ENCODE peak calls at places on chromosomes 3 and 15, in seven cellular contexts. G is choroid plexus epithelial cell, Z is GM12864, E is fibroblast of lung, B is transverse colon, X is keratinocyte, K is neural progenitor cell. N is an unnamed sample.

GRCh38 chr3:146117406-146118285 is 43.3 kb downstream of the PLOD2 start:
- DNase-seq in G (peak; percentile 83), Z (no peak), E (peak; percentile 92), B (no peak), X (no peak), K (no peak), N (peak; percentile 90)

GRCh38 chr3:192933779-192934456 is 16.3 kb upstream of the MB21D2 start:
- DNase-seq in G (peak; percentile 35), Z (no peak), E (no peak), B (no peak), X (no peak), K (no peak), N (peak; percentile 33)

GRCh38 chr3:194973366-194974000 is 287.8 kb downstream of the FAM43A start:
- DNase-seq in G (no peak), Z (no peak), E (no peak), B (no peak), X (no peak), K (no peak), N (no peak)

GRCh38 chr3:75272708-75273107 is 391.4 kb upstream of the FRG2C start:
- DNase-seq in G (peak; percentile 2), Z (no peak), E (peak; percentile 4), B (no peak), X (no peak), K (no peak), N (peak; percentile 49)

GRCh38 chr3:97692831-97693230 is 71.7 kb upstream of the ARL6 start:
- DNase-seq in G (no peak), Z (no peak), E (no peak), B (no peak), X (no peak), K (no peak), N (no peak)

GRCh38 chr3:58670506-58671125 is 4.0 kb upstream of the FAM3D start:
- DNase-seq in G (no peak), Z (no peak), E (no peak), B (peak; percentile 63), X (no peak), K (no peak), N (no peak)

GRCh38 chr15:68129072-68129471 is 75.0 kb downstream of the PIAS1 start:
- DNase-seq in G (no peak), Z (no peak), E (no peak), B (no peak), X (no peak), K (no peak), N (no peak)

GRCh38 chr3:69906351-69906966 is 93.1 kb upstream of the SAMMSON start:
- DNase-seq in G (no peak), Z (no peak), E (no peak), B (no peak), X (no peak), K (no peak), N (no peak)

GRCh38 chr3:31450345-31450744 is 82.4 kb upstream of the STT3B start:
- DNase-seq in G (no peak), Z (no peak), E (no peak), B (no peak), X (no peak), K (no peak), N (no peak)

GRCh38 chr3:31449318-31449717 is 83.4 kb upstream of the STT3B start:
- DNase-seq in G (no peak), Z (no peak), E (no peak), B (no peak), X (no peak), K (no peak), N (no peak)

GRCh38 chr3:31448882-31449243 is 83.9 kb upstream of the STT3B start:
- DNase-seq in G (no peak), Z (no peak), E (no peak), B (no peak), X (no peak), K (no peak), N (no peak)

GRCh38 chr3:31446411-31446810 is 86.3 kb upstream of the STT3B start:
- DNase-seq in G (no peak), Z (no peak), E (no peak), B (no peak), X (no peak), K (no peak), N (no peak)

DNA sequence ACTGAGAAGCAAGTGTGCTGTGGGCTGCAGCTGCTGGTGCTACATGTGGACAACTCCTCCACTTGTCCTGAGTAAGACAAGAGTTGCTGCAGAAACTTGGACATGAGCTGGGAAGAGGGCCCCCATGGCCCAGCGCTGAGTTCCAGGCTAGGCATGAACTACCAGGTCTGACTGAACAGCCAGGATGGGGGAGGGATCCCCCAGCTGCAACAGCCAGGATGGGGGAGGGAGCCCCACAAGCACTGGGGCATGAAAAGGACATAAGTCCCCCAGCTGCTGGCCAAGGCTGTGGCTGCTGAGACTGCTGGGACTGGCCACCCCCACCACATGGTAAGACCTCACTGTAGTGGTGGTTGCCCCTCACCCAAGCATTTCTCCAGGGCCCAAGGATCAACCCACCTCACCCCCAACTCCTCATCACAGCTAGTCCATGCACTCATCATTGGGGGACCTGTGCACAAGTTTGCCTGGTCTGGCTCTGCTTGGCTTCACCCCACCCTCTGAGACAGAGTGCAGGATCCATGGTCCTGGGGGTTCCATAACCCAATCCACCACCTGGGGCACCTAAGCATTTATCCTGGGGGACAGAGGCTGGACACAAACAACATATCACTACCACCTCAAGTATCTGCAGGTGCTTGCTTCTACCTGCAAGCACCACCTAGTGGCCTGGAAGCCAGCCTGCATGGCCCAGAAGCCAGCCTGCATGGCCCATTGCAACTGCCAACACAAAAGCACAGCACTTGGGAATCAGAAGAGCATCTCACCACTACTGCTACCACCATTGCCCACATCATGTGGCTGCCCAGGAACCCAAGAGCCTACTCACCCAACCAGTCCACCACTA is 84.5 kb upstream of the STT3B start:
- DNase-seq in G (peak; percentile 64), Z (peak; percentile 47), E (no peak), B (peak; percentile 35), X (no peak), K (peak; percentile 48), N (peak; percentile 14)
- TF ChIP-seq CTCF in G (peak; percentile 84), Z (peak; percentile 86), E (peak; percentile 11), B (peak; percentile 54), X (peak; percentile 83), K (peak; percentile 54), N (peak; percentile 63)

GRCh38 chr3:4332574-4332973 is 29.4 kb downstream of the SETMAR start:
- DNase-seq in G (no peak), Z (no peak), E (no peak), B (no peak), X (no peak), K (no peak), N (no peak)

GRCh38 chr3:4332111-4332510 is 28.9 kb downstream of the SETMAR start:
- DNase-seq in G (no peak), Z (no peak), E (no peak), B (no peak), X (no peak), K (no peak), N (no peak)

GRCh38 chr3:4335840-4336579 is 32.8 kb downstream of the SETMAR start:
- DNase-seq in G (no peak), Z (no peak), E (no peak), B (no peak), X (no peak), K (no peak), N (no peak)

GRCh38 chr3:4332991-4333390 is 29.8 kb downstream of the SETMAR start:
- DNase-seq in G (no peak), Z (no peak), E (no peak), B (no peak), X (no peak), K (no peak), N (no peak)

DNA sequence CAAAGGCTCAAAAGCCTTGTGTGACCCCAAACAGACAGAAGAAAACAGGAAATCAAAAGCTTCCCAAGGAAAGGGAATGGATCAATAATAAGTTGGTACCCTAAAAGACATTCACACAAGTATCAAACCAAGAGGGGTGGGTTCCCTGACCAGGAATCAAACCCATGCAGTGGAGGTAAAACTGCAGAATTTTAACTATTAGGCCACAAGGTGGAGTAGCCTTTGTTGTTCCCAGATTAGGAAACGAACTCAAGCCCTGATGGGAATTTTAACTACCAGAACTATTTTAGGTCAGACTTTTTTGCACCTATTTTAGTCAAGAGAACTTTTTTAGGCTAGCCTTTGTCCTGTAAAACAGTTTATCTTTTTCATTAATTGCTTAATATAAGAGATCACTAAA is 31.4 kb downstream of the SETMAR start:
- DNase-seq in G (no peak), Z (no peak), E (no peak), B (no peak), X (no peak), K (no peak), N (no peak)
- TF ChIP-seq CTCF in G (peak; percentile 17), Z (no peak), E (no peak), B (no peak), X (no peak), K (peak; percentile 27), N (peak; percentile 17)

DNA sequence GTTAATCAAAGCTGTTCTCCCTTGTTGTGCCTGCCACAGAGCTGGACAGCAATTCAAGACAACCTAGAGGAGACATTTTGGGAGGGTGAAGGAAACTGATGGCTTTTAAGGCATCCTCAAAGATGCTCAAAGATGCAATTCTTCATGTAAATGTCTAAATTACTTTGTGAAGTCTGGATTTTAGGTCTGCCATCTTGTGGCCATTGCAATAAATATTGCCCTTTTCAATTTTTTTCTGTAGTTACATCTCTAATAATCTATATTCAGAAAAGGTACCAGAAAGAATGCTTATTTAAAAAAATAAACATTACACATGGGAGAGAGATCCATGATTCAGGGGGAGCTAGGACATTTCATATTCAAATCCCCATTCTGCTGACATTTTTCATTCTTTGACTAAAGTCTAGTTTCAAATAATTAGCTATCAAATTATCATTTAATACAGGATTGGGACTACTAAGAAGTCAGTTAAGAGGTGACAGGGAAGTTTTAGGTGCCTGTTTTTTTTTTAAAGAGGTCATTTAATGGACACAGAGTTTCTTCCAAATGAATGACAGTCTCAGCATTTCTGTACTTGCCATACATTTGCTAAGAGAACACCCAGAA is 259.8 kb upstream of the WNT5A start:
- DNase-seq in G (peak; percentile 53), Z (no peak), E (peak; percentile 51), B (no peak), X (no peak), K (no peak), N (peak; percentile 22)
- TF ChIP-seq CTCF in G (peak; percentile 53), Z (peak; percentile 36), E (peak; percentile 41), B (peak; percentile 39), X (peak; percentile 19), K (peak; percentile 57), N (peak; percentile 49)

GRCh38 chr3:132253262-132253878 is 63.8 kb upstream of the ACP3 start:
- DNase-seq in G (peak; percentile 89), Z (no peak), E (peak; percentile 86), B (peak; percentile 16), X (no peak), K (peak; percentile 71), N (peak; percentile 78)

GRCh38 chr3:132261501-132261900 is 55.7 kb upstream of the ACP3 start:
- DNase-seq in G (no peak), Z (no peak), E (no peak), B (no peak), X (no peak), K (no peak), N (no peak)

GRCh38 chr3:132254076-132254755 is 63.0 kb upstream of the ACP3 start:
- DNase-seq in G (peak; percentile 11), Z (no peak), E (peak; percentile 5), B (no peak), X (no peak), K (no peak), N (peak; percentile 46)

GRCh38 chr3:132255041-132255745 is 62.0 kb upstream of the ACP3 start:
- DNase-seq in G (peak; percentile 72), Z (no peak), E (peak; percentile 75), B (no peak), X (peak; percentile 30), K (no peak), N (peak; percentile 63)

DNA sequence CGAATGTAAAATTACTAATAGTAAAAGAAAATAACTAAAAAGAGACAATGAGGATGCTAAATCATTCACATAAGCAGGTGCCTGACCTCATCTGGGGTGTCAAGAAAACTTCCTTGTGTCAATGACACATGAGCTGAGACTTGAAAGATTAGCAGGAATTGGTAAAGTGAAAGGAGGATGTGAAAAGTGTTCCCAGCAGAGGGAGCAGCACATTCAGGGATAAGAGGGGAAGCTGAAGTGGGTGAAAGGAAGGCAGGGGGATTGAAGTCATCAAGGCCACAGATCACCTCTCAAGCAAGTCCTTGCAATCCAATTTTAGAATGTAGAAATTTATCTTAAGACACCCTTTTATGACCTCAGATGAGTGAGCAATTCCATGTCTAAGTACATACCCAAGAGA is 60.2 kb upstream of the ACP3 start:
- DNase-seq in G (peak; percentile 88), Z (no peak), E (peak; percentile 81), B (peak; percentile 16), X (no peak), K (peak; percentile 66), N (peak; percentile 51)
- TF ChIP-seq CTCF in G (peak; percentile 83), Z (peak; percentile 9), E (peak; percentile 71), B (peak; percentile 25), X (peak; percentile 46), K (peak; percentile 70), N (peak; percentile 54)

N was measured in astrocyte of the spinal cord.